ENCODE peak calls at places on chromosome 13, in four cellular contexts. H is A172, M is heart left ventricle, F is neural progenitor cell. T is an unnamed sample.

GRCh38 chr13:104984296-104984818 is 1551.1 kb downstream of the EFNB2 start:
- DNase-seq in H (peak; percentile 42), M (peak; percentile 72), F (no peak), T (no peak)

GRCh38 chr13:92103673-92104296 is 705.4 kb downstream of the GPC5 start:
- DNase-seq in H (no peak), M (no peak), F (no peak), T (no peak)

GRCh38 chr13:51874651-51875050 is 12.9 kb downstream of the CCDC70 start:
- DNase-seq in H (no peak), M (no peak), F (peak; percentile 36), T (no peak)

GRCh38 chr13:34678154-34678553 is 263.9 kb upstream of the NBEA start:
- DNase-seq in H (peak; percentile 54), M (no peak), F (no peak), T (peak; percentile 70)

GRCh38 chr13:50125556-50126377 is 110.5 kb downstream of the KCNRG start:
- DNase-seq in H (peak; percentile 55), M (peak; percentile 96), F (peak; percentile 88), T (peak; percentile 69)

GRCh38 chr13:35266412-35266811 is 210.1 kb downstream of the MAB21L1 start:
- DNase-seq in H (no peak), M (no peak), F (no peak), T (no peak)

GRCh38 chr13:26585136-26585535 is 27.7 kb downstream of the WASF3 start:
- DNase-seq in H (no peak), M (no peak), F (no peak), T (no peak)

GRCh38 chr13:31048521-31048920 is 113.2 kb downstream of the HSPH1 start:
- DNase-seq in H (peak; percentile 58), M (no peak), F (peak; percentile 18), T (no peak)

GRCh38 chr13:44022196-44022595 is 142.5 kb downstream of the LACC1 start:
- DNase-seq in H (no peak), M (no peak), F (no peak), T (no peak)

GRCh38 chr13:109719962-109720646 is 66.3 kb downstream of the IRS2 start:
- DNase-seq in H (no peak), M (no peak), F (no peak), T (no peak)

GRCh38 chr13:85405316-85405897 is 393.8 kb downstream of the SLITRK6 start:
- DNase-seq in H (no peak), M (no peak), F (no peak), T (no peak)

GRCh38 chr13:32323912-32324311 is 8.6 kb downstream of the BRCA2 start:
- DNase-seq in H (peak; percentile 13), M (no peak), F (no peak), T (peak; percentile 8)

GRCh38 chr13:50485979-50486935 is 357.2 kb downstream of the DLEU7 start:
- DNase-seq in H (no peak), M (no peak), F (no peak), T (peak; percentile 81)

GRCh38 chr13:45393941-45394570 is 24.1 kb downstream of the SLC25A30 start:
- DNase-seq in H (peak; percentile 58), M (peak; percentile 45), F (peak; percentile 74), T (peak; percentile 64)

GRCh38 chr13:28558126-28558525 is 63.2 kb upstream of the FLT1 start:
- DNase-seq in H (peak; percentile 58), M (no peak), F (no peak), T (peak; percentile 14)

GRCh38 chr13:45104294-45104693 is 16.0 kb upstream of the GTF2F2 start:
- DNase-seq in H (no peak), M (no peak), F (no peak), T (no peak)

GRCh38 chr13:98599502-98600328 is 22.8 kb upstream of the STK24 start:
- DNase-seq in H (no peak), M (no peak), F (peak; percentile 65), T (no peak)

GRCh38 chr13:42575938-42576337 is 2.0 kb downstream of the TNFSF11 start:
- DNase-seq in H (no peak), M (no peak), F (no peak), T (no peak)

GRCh38 chr13:70237131-70237530 is 128.9 kb upstream of the KLHL1 start:
- DNase-seq in H (peak; percentile 21), M (no peak), F (no peak), T (peak; percentile 15)

GRCh38 chr13:48769107-48769704 is 115.5 kb downstream of the CYSLTR2 start:
- DNase-seq in H (peak; percentile 84), M (peak; percentile 79), F (peak; percentile 90), T (peak; percentile 74)

GRCh38 chr13:112175162-112176075 is 108.5 kb downstream of the SOX1 start:
- DNase-seq in H (no peak), M (no peak), F (no peak), T (no peak)

GRCh38 chr13:29892149-29892548 is 41.7 kb upstream of the UBL3 start:
- DNase-seq in H (no peak), M (no peak), F (no peak), T (peak; percentile 33)

GRCh38 chr13:114057131-114058050 is 75.0 kb downstream of the RASA3 start:
- DNase-seq in H (no peak), M (no peak), F (no peak), T (no peak)